ENCODE peak calls at places on chromosomes 16 and 17, in five cellular contexts. H, Y, M, R and C are unnamed samples.

GRCh38 chr17:50101346-50102163 is 6.4 kb downstream of the PDK2 start:
- DNase-seq in R (peak; percentile 82), M (peak; percentile 35), Y (peak; percentile 90), H (peak; percentile 83), C (peak; percentile 67)

GRCh38 chr17:50627782-50628601 is 6.7 kb upstream of the ABCC3 start:
- DNase-seq in Y (peak; percentile 89), R (no peak), H (no peak), M (no peak), C (no peak)

GRCh38 chr17:47316316-47316715 is 7.4 kb upstream of the EFCAB13 start:
- DNase-seq in R (no peak), M (peak; percentile 55), H (no peak), Y (no peak), C (peak; percentile 31)

GRCh38 chr17:15171433-15172047 is 93.6 kb downstream of the PMP22 start:
- DNase-seq in R (peak; percentile 76), Y (peak; percentile 96), H (peak; percentile 75), M (peak; percentile 91), C (peak; percentile 64)

GRCh38 chr17:82952019-82952418 is 112.2 kb upstream of the ZNF750 start:
- DNase-seq in H (no peak), Y (no peak), R (peak; percentile 36), M (no peak), C (no peak)

GRCh38 chr16:74302341-74302740 is 5.7 kb downstream of the PSMD7 start:
- DNase-seq in H (no peak), R (no peak), M (no peak), Y (no peak), C (no peak)

GRCh38 chr16:16083421-16084156 is 134.2 kb downstream of the ABCC1 start:
- DNase-seq in M (peak; percentile 42), Y (no peak), H (no peak), R (no peak), C (no peak)

GRCh38 chr16:3458278-3458851 is 14.9 kb downstream of the NAA60 start:
- DNase-seq in R (peak; percentile 62), M (peak; percentile 67), H (no peak), Y (peak; percentile 72), C (peak; percentile 48)

GRCh38 chr16:73912311-73912710 is 384.3 kb upstream of the PSMD7 start:
- DNase-seq in R (peak; percentile 26), M (no peak), H (no peak), Y (no peak), C (no peak)

GRCh38 chr16:4306439-4307214 is 9.2 kb upstream of the GLIS2 start:
- DNase-seq in R (no peak), M (no peak), H (no peak), Y (peak; percentile 78), C (no peak)

GRCh38 chr16:64700628-64701027 is 421.2 kb downstream of the CDH11 start:
- DNase-seq in M (no peak), R (no peak), H (no peak), Y (no peak), C (no peak)

GRCh38 chr17:38457577-38458371 is 29.5 kb downstream of the ARHGAP23 start:
- DNase-seq in Y (no peak), R (peak; percentile 32), H (no peak), M (no peak), C (no peak)

GRCh38 chr16:31475949-31476304 is 4.0 kb downstream of the TGFB1I1 start:
- DNase-seq in M (no peak), R (no peak), Y (peak; percentile 66), H (no peak), C (no peak)
- H3K4me3 ChIP-seq in M (no peak overlapping the region), R (no peak overlapping the region), Y (no peak overlapping the region), H (no peak overlapping the region), C (no peak overlapping the region)

DNA sequence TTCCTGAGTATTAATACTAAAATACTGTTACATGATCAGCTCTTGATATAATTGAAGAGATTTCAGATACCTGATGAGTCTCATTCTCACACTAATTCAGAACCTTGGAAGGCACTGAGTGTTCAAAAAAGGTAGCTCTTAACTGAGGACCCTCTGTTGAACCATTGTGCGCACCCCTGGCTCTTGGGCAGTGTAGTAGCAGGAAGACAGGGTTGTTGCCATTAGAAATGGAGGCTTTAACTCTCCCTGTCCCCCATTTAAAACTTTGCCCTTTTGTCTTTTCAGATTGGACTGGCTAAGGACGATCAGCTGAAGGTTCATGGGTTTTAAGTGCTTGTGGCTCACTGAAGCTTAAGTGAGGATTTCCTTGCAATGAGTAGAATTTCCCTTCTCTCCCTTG is 1.8 kb downstream of the EIF1 start:
- DNase-seq in H (no peak), R (no peak), Y (peak; percentile 36), M (no peak), C (no peak)
- H3K4me3 ChIP-seq in H (peak overlapping the region; percentile 86), R (peak overlapping the region; percentile 76), Y (peak overlapping the region; percentile 91), M (peak overlapping the region; percentile 96), C (peak overlapping the region; percentile 97)

GRCh38 chr16:9109255-9109654 is 17.8 kb downstream of the HAPSTR1 start:
- DNase-seq in R (no peak), Y (no peak), H (no peak), M (no peak), C (no peak)
- H3K4me3 ChIP-seq in R (no peak overlapping the region), Y (peak overlapping the region; percentile 31), H (no peak overlapping the region), M (no peak overlapping the region), C (no peak overlapping the region)

GRCh38 chr17:21551081-21551881 is 141.0 kb upstream of the KCNJ18 start:
- DNase-seq in Y (peak; percentile 77), R (peak; percentile 94), M (peak; percentile 93), H (peak; percentile 88), C (peak; percentile 93)
- H3K4me3 ChIP-seq in Y (peak overlapping the region; percentile 95), R (peak overlapping the region; percentile 60), M (peak overlapping the region; percentile 77), H (peak overlapping the region; percentile 82), C (peak overlapping the region; percentile 81)